ENCODE peak calls at places on chromosomes 2 and 18, in eight cellular contexts. Q is SJSA1, A is breast epithelium, W is fibroblast of lung, Y is PC-9, R is K562, X is H7, O is cardiac muscle cell. Z is an unnamed sample.

GRCh38 chr18:8151176-8151575 is 458.1 kb upstream of the RAB12 start:
- DNase-seq in Y (no peak), Q (peak; percentile 39), W (peak; percentile 24), A (no peak), O (no peak), X (no peak), R (no peak), Z (no peak)

GRCh38 chr18:7000484-7001096 is 117.0 kb downstream of the LAMA1 start:
- DNase-seq in X (peak; percentile 60), Q (peak; percentile 12), Y (no peak), W (no peak), O (peak; percentile 57), A (no peak), R (no peak), Z (peak; percentile 4)

GRCh38 chr18:58176915-58177717 is 133.1 kb downstream of the NEDD4L start:
- DNase-seq in Y (peak; percentile 94), R (no peak), X (no peak), O (peak; percentile 92), A (no peak), Q (peak; percentile 88), W (peak; percentile 93), Z (no peak)

GRCh38 chr2:200219400-200220113 is 86.9 kb upstream of the SPATS2L start:
- DNase-seq in X (no peak), A (no peak), W (no peak), R (no peak), O (no peak), Q (no peak), Y (no peak), Z (no peak)

GRCh38 chr18:44130365-44130942 is 550.2 kb upstream of the SETBP1 start:
- DNase-seq in Y (no peak), W (peak; percentile 31), R (peak; percentile 4), X (peak; percentile 55), A (no peak), Q (peak; percentile 44), O (peak; percentile 59), Z (no peak)

GRCh38 chr2:164882276-164882675 is 40.7 kb upstream of the COBLL1 start:
- DNase-seq in R (no peak), Y (no peak), A (no peak), Q (no peak), O (peak; percentile 25), W (peak; percentile 32), X (no peak), Z (no peak)

GRCh38 chr2:237122214-237122666 is 36.6 kb downstream of the COPS8 start:
- DNase-seq in R (peak; percentile 42), Y (peak; percentile 55), W (peak; percentile 69), O (peak; percentile 85), A (no peak), Q (peak; percentile 61), X (peak; percentile 68), Z (peak; percentile 25)

GRCh38 chr2:229714080-229714735 is at the start of gene DNER:
- DNase-seq in R (peak; percentile 80), Y (no peak), X (peak; percentile 95), O (no peak), W (no peak), A (no peak), Q (no peak), Z (no peak)

GRCh38 chr2:138500592-138501426 is 761 bp upstream of the SPOPL start:
- DNase-seq in Y (no peak), W (no peak), A (no peak), Q (no peak), O (no peak), R (no peak), X (peak; percentile 30), Z (no peak)

GRCh38 chr18:9951022-9951859 is 37.4 kb downstream of the VAPA start:
- DNase-seq in W (peak; percentile 75), R (peak; percentile 34), Q (peak; percentile 50), Y (peak; percentile 46), A (no peak), X (peak; percentile 51), O (peak; percentile 80), Z (peak; percentile 27)

GRCh38 chr2:146147448-146148012 is 1627.6 kb upstream of the ZEB2 start:
- DNase-seq in R (no peak), X (peak; percentile 0), W (no peak), Y (no peak), Q (no peak), A (no peak), O (peak; percentile 30), Z (no peak)

GRCh38 chr2:164678750-164679149 is 57.5 kb upstream of the GRB14 start:
- DNase-seq in A (no peak), Q (no peak), X (no peak), Y (no peak), W (no peak), R (no peak), O (no peak), Z (no peak)

GRCh38 chr2:45892757-45893156 is 241.3 kb downstream of the PRKCE start:
- DNase-seq in Y (no peak), A (no peak), R (no peak), O (peak; percentile 70), Q (no peak), W (peak; percentile 62), X (no peak), Z (no peak)

GRCh38 chr2:170034596-170034995 is 143.4 kb upstream of the MYO3B start:
- DNase-seq in X (no peak), Y (no peak), R (no peak), O (no peak), A (no peak), Q (no peak), W (no peak), Z (no peak)

GRCh38 chr2:55309441-55309840 is 40.4 kb upstream of the MTIF2 start:
- DNase-seq in R (no peak), O (peak; percentile 68), Y (no peak), A (no peak), W (peak; percentile 72), Q (peak; percentile 38), X (no peak), Z (no peak)

GRCh38 chr2:144041612-144042011 is 478.3 kb downstream of the ZEB2 start:
- DNase-seq in Y (no peak), Q (no peak), R (no peak), O (no peak), A (no peak), W (no peak), X (no peak), Z (no peak)

GRCh38 chr2:240959941-240960308 is 38.5 kb upstream of the SNED1 start:
- DNase-seq in O (no peak), R (no peak), X (peak; percentile 59), A (peak; percentile 12), Y (no peak), W (no peak), Q (no peak), Z (no peak)

GRCh38 chr2:208256192-208256782 is 1.4 kb upstream of the IDH1 start:
- DNase-seq in O (no peak), Y (no peak), W (no peak), R (no peak), X (peak; percentile 38), Q (no peak), A (no peak), Z (no peak)

DNA sequence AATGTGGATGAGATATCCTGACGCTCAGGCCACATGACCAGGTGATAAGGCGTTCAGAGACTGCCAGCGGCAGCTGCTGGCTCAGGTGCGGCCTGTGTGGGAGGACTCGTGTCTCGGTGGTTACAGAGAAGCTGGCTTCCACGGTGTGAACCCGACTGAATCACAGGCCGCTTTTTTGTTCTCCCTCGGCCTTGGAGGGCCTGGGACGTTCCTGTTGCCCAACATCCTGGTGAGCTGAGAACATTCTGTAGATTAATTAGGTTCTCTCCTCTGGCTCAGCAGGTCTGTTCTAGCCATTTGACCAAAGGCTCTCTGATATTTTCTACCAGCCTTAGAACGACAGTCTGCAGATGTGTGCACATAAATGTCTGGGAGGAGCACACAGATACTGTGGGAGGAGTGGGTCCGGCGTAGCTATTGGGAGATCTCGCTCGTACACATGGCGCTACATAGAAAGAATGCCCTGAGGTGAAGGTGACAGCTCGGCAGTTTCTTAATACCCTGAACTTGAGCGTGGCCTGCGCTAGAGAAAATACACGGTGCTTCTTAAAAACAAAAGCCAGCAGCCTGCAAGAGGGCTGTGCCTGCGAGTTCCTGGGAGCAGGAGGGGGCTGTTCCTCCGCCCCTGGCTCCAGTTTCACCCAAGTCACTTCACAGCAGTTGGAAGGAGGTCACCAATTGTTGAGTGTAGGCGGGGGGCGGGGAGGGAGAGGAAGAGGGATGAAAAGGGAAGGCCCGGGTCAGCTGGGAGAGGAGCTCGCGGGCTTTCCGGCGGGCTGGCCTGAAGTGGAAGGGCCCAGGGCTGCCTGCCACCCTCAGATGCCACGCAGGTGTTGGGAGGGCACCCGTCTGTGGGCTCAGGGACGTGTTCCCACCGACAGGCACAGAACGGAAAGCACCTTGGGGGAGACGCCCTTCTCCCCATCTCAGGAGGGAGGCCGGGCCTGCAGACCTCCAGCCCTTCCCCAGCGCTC is 124.6 kb upstream of the ZNF516 start:
- DNase-seq in X (peak; percentile 82), R (no peak), A (peak; percentile 80), W (peak; percentile 88), Y (no peak), O (peak; percentile 87), Q (no peak), Z (no peak)
- H3K36me3 ChIP-seq in X (no peaks in the 10 kb centered on the region), R (no peaks in the 10 kb centered on the region), A (no peaks in the 10 kb centered on the region), W (no peaks in the 10 kb centered on the region), Y (no peaks in the 10 kb centered on the region), O (no peaks in the 10 kb centered on the region), Q (no peaks in the 10 kb centered on the region), Z (no peaks in the 10 kb centered on the region)

DNA sequence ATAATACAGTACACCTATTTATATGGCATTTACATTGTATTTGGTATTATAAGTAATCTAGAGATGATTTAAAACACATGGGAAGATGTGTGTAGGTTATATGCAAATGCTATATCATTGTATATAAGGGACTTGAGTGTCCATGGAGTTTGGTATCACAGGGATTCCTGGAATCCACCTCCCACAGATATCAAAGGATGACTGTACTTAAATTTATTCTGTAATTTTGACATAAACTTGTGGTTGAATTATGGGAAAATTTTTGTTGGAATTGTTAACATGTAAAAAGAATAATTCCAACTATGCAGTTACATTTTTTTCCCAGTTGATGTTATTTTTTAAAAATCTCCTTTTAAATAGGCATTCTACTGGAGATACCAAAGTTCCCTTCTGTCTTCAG is 24.0 kb downstream of the GLS start:
- DNase-seq in Q (no peak), X (no peak), W (peak; percentile 82), O (peak; percentile 36), Y (no peak), R (no peak), A (no peak), Z (no peak)
- H3K36me3 ChIP-seq in Q (peaks cover 76% of the 10 kb centered on the region), X (peaks cover 1% of the 10 kb centered on the region), W (no peaks in the 10 kb centered on the region), O (peaks cover 53% of the 10 kb centered on the region), Y (peaks cover 17% of the 10 kb centered on the region), R (peaks cover 73% of the 10 kb centered on the region), A (no peaks in the 10 kb centered on the region), Z (peaks cover 44% of the 10 kb centered on the region)

DNA sequence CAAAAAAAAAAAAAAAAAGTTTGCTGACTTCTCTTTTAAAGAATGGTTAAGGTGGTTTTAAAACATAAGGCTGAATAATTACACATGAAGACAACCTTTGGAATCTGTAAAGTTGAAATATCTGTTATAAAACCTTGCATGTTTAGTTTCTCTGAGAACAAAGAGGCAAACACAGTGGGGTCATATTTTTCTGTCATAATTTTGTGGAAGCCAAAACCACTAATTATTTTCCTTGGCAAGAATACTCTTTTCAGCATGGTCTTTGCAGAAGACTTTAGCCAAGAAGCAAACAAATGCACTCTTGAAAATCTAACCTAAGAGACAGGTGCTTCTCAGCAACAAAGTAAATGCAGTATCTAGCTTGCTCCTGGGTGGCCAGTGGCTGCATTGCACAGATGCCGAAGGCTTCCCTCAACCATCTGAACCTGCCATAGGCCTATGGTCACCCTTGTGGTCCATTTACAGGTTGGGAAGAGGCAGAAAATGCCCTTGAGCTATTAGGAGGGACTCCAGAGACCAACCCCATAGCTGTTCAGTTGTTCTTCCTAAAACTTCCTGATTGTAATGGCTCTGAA is 44.8 kb downstream of the ZAP70 start:
- DNase-seq in W (peak; percentile 69), Y (no peak), X (no peak), O (no peak), Q (no peak), R (no peak), A (no peak), Z (no peak)
- H3K36me3 ChIP-seq in W (peaks cover 8% of the 10 kb centered on the region), Y (peaks cover 7% of the 10 kb centered on the region), X (peaks cover 5% of the 10 kb centered on the region), O (peaks cover 32% of the 10 kb centered on the region), Q (peaks cover 55% of the 10 kb centered on the region), R (peaks cover 62% of the 10 kb centered on the region), A (peaks cover 5% of the 10 kb centered on the region), Z (peaks cover 4% of the 10 kb centered on the region)

GRCh38 chr2:204870053-204870452 is 324.8 kb downstream of the PARD3B start:
- DNase-seq in R (no peak), Y (no peak), X (no peak), Q (no peak), A (no peak), W (no peak), O (no peak), Z (no peak)
- H3K36me3 ChIP-seq in R (no peaks in the 10 kb centered on the region), Y (no peaks in the 10 kb centered on the region), X (no peaks in the 10 kb centered on the region), Q (no peaks in the 10 kb centered on the region), A (no peaks in the 10 kb centered on the region), W (no peaks in the 10 kb centered on the region), O (no peaks in the 10 kb centered on the region), Z (no peaks in the 10 kb centered on the region)

Z was measured in Panc1.